ENCODE peak calls at places on chromosomes 12 and 14, in six cellular contexts. One of them, this sample, is unnamed.

GRCh38 chr14:89185919-89186849 is 230.8 kb downstream of the FOXN3 start:
- DNase-seq in Peyer's patch: peak; percentile 85
- DNase-seq in transverse colon: no peak
- DNase-seq in bronchial epithelial cell: peak; percentile 95
- DNase-seq in IMR-90: peak; percentile 88
- DNase-seq in CD8-positive, alpha-beta T cell: no peak
- DNase-seq in this sample: peak; percentile 98

GRCh38 chr12:53327435-53328042 is 6.1 kb upstream of the AAAS start:
- DNase-seq in Peyer's patch: no peak
- DNase-seq in transverse colon: no peak
- DNase-seq in bronchial epithelial cell: no peak
- DNase-seq in IMR-90: no peak
- DNase-seq in CD8-positive, alpha-beta T cell: no peak
- DNase-seq in this sample: no peak

GRCh38 chr12:32198555-32198954 is 91.9 kb downstream of the BICD1 start:
- DNase-seq in Peyer's patch: no peak
- DNase-seq in transverse colon: no peak
- DNase-seq in bronchial epithelial cell: peak; percentile 95
- DNase-seq in IMR-90: peak; percentile 66
- DNase-seq in CD8-positive, alpha-beta T cell: no peak
- DNase-seq in this sample: peak; percentile 91

GRCh38 chr12:120961604-120962486 is 16.5 kb upstream of the HNF1A start:
- DNase-seq in Peyer's patch: peak; percentile 93
- DNase-seq in transverse colon: peak; percentile 92
- DNase-seq in bronchial epithelial cell: peak; percentile 54
- DNase-seq in IMR-90: no peak
- DNase-seq in CD8-positive, alpha-beta T cell: no peak
- DNase-seq in this sample: peak; percentile 56

GRCh38 chr14:106508216-106508615 is 981.8 kb downstream of the TMEM121 start:
- DNase-seq in Peyer's patch: no peak
- DNase-seq in transverse colon: no peak
- DNase-seq in bronchial epithelial cell: no peak
- DNase-seq in IMR-90: no peak
- DNase-seq in CD8-positive, alpha-beta T cell: no peak
- DNase-seq in this sample: no peak

GRCh38 chr12:685388-685787 is 22.1 kb upstream of the NINJ2 start:
- DNase-seq in Peyer's patch: peak; percentile 87
- DNase-seq in transverse colon: peak; percentile 47
- DNase-seq in bronchial epithelial cell: peak; percentile 86
- DNase-seq in IMR-90: peak; percentile 28
- DNase-seq in CD8-positive, alpha-beta T cell: peak; percentile 70
- DNase-seq in this sample: peak; percentile 81

GRCh38 chr14:104681689-104682074 is 7.7 kb upstream of the INF2 start:
- DNase-seq in Peyer's patch: peak; percentile 88
- DNase-seq in transverse colon: peak; percentile 92
- DNase-seq in bronchial epithelial cell: peak; percentile 70
- DNase-seq in IMR-90: peak; percentile 81
- DNase-seq in CD8-positive, alpha-beta T cell: no peak
- DNase-seq in this sample: peak; percentile 74

GRCh38 chr12:5872745-5873144 is 72.3 kb downstream of the ANO2 start:
- DNase-seq in Peyer's patch: no peak
- DNase-seq in transverse colon: no peak
- DNase-seq in bronchial epithelial cell: peak; percentile 1
- DNase-seq in IMR-90: peak; percentile 20
- DNase-seq in CD8-positive, alpha-beta T cell: no peak
- DNase-seq in this sample: no peak

GRCh38 chr12:110941391-110941790 is 21.0 kb upstream of the MYL2 start:
- DNase-seq in Peyer's patch: no peak
- DNase-seq in transverse colon: no peak
- DNase-seq in bronchial epithelial cell: no peak
- DNase-seq in IMR-90: no peak
- DNase-seq in CD8-positive, alpha-beta T cell: no peak
- DNase-seq in this sample: no peak

GRCh38 chr14:102317564-102318248 is 1.8 kb upstream of the ZNF839 start:
- DNase-seq in Peyer's patch: peak; percentile 66
- DNase-seq in transverse colon: peak; percentile 54
- DNase-seq in bronchial epithelial cell: peak; percentile 17
- DNase-seq in IMR-90: no peak
- DNase-seq in CD8-positive, alpha-beta T cell: no peak
- DNase-seq in this sample: peak; percentile 52

GRCh38 chr14:33655421-33655820 is 295.5 kb downstream of the EGLN3 start:
- DNase-seq in Peyer's patch: no peak
- DNase-seq in transverse colon: no peak
- DNase-seq in bronchial epithelial cell: peak; percentile 46
- DNase-seq in IMR-90: peak; percentile 2
- DNase-seq in CD8-positive, alpha-beta T cell: no peak
- DNase-seq in this sample: no peak

GRCh38 chr14:104383088-104383805 is 196.3 kb upstream of the C14orf180 start:
- DNase-seq in Peyer's patch: peak; percentile 28
- DNase-seq in transverse colon: no peak
- DNase-seq in bronchial epithelial cell: no peak
- DNase-seq in IMR-90: no peak
- DNase-seq in CD8-positive, alpha-beta T cell: no peak
- DNase-seq in this sample: no peak

GRCh38 chr12:120536064-120536791 is 2.1 kb downstream of the RNF10 start:
- DNase-seq in Peyer's patch: peak; percentile 67
- DNase-seq in transverse colon: peak; percentile 37
- DNase-seq in bronchial epithelial cell: no peak
- DNase-seq in IMR-90: no peak
- DNase-seq in CD8-positive, alpha-beta T cell: no peak
- DNase-seq in this sample: no peak

GRCh38 chr12:105072888-105073488 is 11.3 kb downstream of the ALDH1L2 start:
- DNase-seq in Peyer's patch: no peak
- DNase-seq in transverse colon: no peak
- DNase-seq in bronchial epithelial cell: no peak
- DNase-seq in IMR-90: no peak
- DNase-seq in CD8-positive, alpha-beta T cell: no peak
- DNase-seq in this sample: no peak
- H3K4me3 ChIP-seq in Peyer's patch: no peak overlapping the region
- H3K4me3 ChIP-seq in transverse colon: no peak overlapping the region
- H3K4me3 ChIP-seq in bronchial epithelial cell: no peak overlapping the region
- H3K4me3 ChIP-seq in IMR-90: no peak overlapping the region
- H3K4me3 ChIP-seq in CD8-positive, alpha-beta T cell: no peak overlapping the region
- H3K4me3 ChIP-seq in this sample: no peak overlapping the region

GRCh38 chr12:69254857-69255256 is 15.5 kb downstream of the CPSF6 start:
- DNase-seq in Peyer's patch: no peak
- DNase-seq in transverse colon: no peak
- DNase-seq in bronchial epithelial cell: no peak
- DNase-seq in IMR-90: no peak
- DNase-seq in CD8-positive, alpha-beta T cell: no peak
- DNase-seq in this sample: peak; percentile 30

GRCh38 chr12:69247253-69248018 is 8.1 kb downstream of the CPSF6 start:
- DNase-seq in Peyer's patch: no peak
- DNase-seq in transverse colon: no peak
- DNase-seq in bronchial epithelial cell: no peak
- DNase-seq in IMR-90: no peak
- DNase-seq in CD8-positive, alpha-beta T cell: no peak
- DNase-seq in this sample: no peak

GRCh38 chr12:69254046-69254445 is 14.7 kb downstream of the CPSF6 start:
- DNase-seq in Peyer's patch: no peak
- DNase-seq in transverse colon: no peak
- DNase-seq in bronchial epithelial cell: peak; percentile 63
- DNase-seq in IMR-90: peak; percentile 46
- DNase-seq in CD8-positive, alpha-beta T cell: no peak
- DNase-seq in this sample: peak; percentile 60

GRCh38 chr12:69252033-69252432 is 12.7 kb downstream of the CPSF6 start:
- DNase-seq in Peyer's patch: no peak
- DNase-seq in transverse colon: no peak
- DNase-seq in bronchial epithelial cell: no peak
- DNase-seq in IMR-90: no peak
- DNase-seq in CD8-positive, alpha-beta T cell: no peak
- DNase-seq in this sample: no peak
- TF ChIP-seq CTCF in Peyer's patch: no peak
- TF ChIP-seq CTCF in transverse colon: no peak
- TF ChIP-seq CTCF in bronchial epithelial cell: no peak
- TF ChIP-seq CTCF in IMR-90: no peak
- TF ChIP-seq CTCF in CD8-positive, alpha-beta T cell: no peak
- TF ChIP-seq CTCF in this sample: no peak

GRCh38 chr12:50922820-50923219 is 29.5 kb upstream of the HIGD1C start:
- DNase-seq in Peyer's patch: no peak
- DNase-seq in transverse colon: no peak
- DNase-seq in bronchial epithelial cell: no peak
- DNase-seq in IMR-90: peak; percentile 13
- DNase-seq in CD8-positive, alpha-beta T cell: no peak
- DNase-seq in this sample: no peak
- H3K4me3 ChIP-seq in Peyer's patch: no peak overlapping the region
- H3K4me3 ChIP-seq in transverse colon: no peak overlapping the region
- H3K4me3 ChIP-seq in bronchial epithelial cell: no peak overlapping the region
- H3K4me3 ChIP-seq in IMR-90: no peak overlapping the region
- H3K4me3 ChIP-seq in CD8-positive, alpha-beta T cell: no peak overlapping the region
- H3K4me3 ChIP-seq in this sample: no peak overlapping the region

GRCh38 chr12:46131729-46132128 is 137.1 kb downstream of the SLC38A1 start:
- DNase-seq in Peyer's patch: no peak
- DNase-seq in transverse colon: no peak
- DNase-seq in bronchial epithelial cell: peak; percentile 18
- DNase-seq in IMR-90: no peak
- DNase-seq in CD8-positive, alpha-beta T cell: no peak
- DNase-seq in this sample: peak; percentile 14
- TF ChIP-seq CTCF in Peyer's patch: no peak
- TF ChIP-seq CTCF in transverse colon: no peak
- TF ChIP-seq CTCF in bronchial epithelial cell: no peak
- TF ChIP-seq CTCF in IMR-90: peak; percentile 9
- TF ChIP-seq CTCF in CD8-positive, alpha-beta T cell: no peak
- TF ChIP-seq CTCF in this sample: peak; percentile 24

This sample was measured in epithelial cell of esophagus.